ENCODE peak calls at places on chromosomes 1 and 21, in five cellular contexts. One of them, this sample, is unnamed.

GRCh38 chr1:90616395-90616794 is 100.7 kb downstream of the BARHL2 start:
- DNase-seq in testis: peak
- DNase-seq in fibroblast of lung: no peak
- DNase-seq in tibial artery: no peak
- DNase-seq in sigmoid colon: no peak
- DNase-seq in this sample: peak

GRCh38 chr1:153945795-153946621 is 510 bp downstream of the DENND4B start:
- DNase-seq in testis: peak
- DNase-seq in fibroblast of lung: peak
- DNase-seq in tibial artery: peak
- DNase-seq in sigmoid colon: peak
- DNase-seq in this sample: peak

GRCh38 chr1:8082945-8083344 is 56.8 kb upstream of the ERRFI1 start:
- DNase-seq in testis: peak
- DNase-seq in fibroblast of lung: peak
- DNase-seq in tibial artery: no peak
- DNase-seq in sigmoid colon: no peak
- DNase-seq in this sample: no peak

GRCh38 chr1:108082741-108083562 is 117.2 kb downstream of the SLC25A24 start:
- DNase-seq in testis: no peak
- DNase-seq in fibroblast of lung: no peak
- DNase-seq in tibial artery: no peak
- DNase-seq in sigmoid colon: no peak
- DNase-seq in this sample: no peak

GRCh38 chr1:42935971-42936308 is 22.7 kb downstream of the SLC2A1 start:
- DNase-seq in testis: no peak
- DNase-seq in fibroblast of lung: no peak
- DNase-seq in tibial artery: no peak
- DNase-seq in sigmoid colon: no peak
- DNase-seq in this sample: no peak

GRCh38 chr21:29082416-29082815 is 9.0 kb upstream of the CCT8 start:
- DNase-seq in testis: no peak
- DNase-seq in fibroblast of lung: no peak
- DNase-seq in tibial artery: no peak
- DNase-seq in sigmoid colon: no peak
- DNase-seq in this sample: peak

GRCh38 chr1:18238190-18238589 is 130.6 kb downstream of the IGSF21 start:
- DNase-seq in testis: no peak
- DNase-seq in fibroblast of lung: no peak
- DNase-seq in tibial artery: no peak
- DNase-seq in sigmoid colon: no peak
- DNase-seq in this sample: no peak

GRCh38 chr21:27149034-27149433 is 182.1 kb upstream of the ADAMTS5 start:
- DNase-seq in testis: no peak
- DNase-seq in fibroblast of lung: no peak
- DNase-seq in tibial artery: no peak
- DNase-seq in sigmoid colon: no peak
- DNase-seq in this sample: no peak

GRCh38 chr1:14513084-14513483 is 85.4 kb upstream of the KAZN start:
- DNase-seq in testis: no peak
- DNase-seq in fibroblast of lung: no peak
- DNase-seq in tibial artery: no peak
- DNase-seq in sigmoid colon: no peak
- DNase-seq in this sample: no peak

GRCh38 chr1:183892351-183892793 is 87.5 kb downstream of the RGL1 start:
- DNase-seq in testis: no peak
- DNase-seq in fibroblast of lung: peak
- DNase-seq in tibial artery: no peak
- DNase-seq in sigmoid colon: no peak
- DNase-seq in this sample: no peak

GRCh38 chr21:33664135-33664534 is 21.8 kb downstream of the ITSN1 start:
- DNase-seq in testis: no peak
- DNase-seq in fibroblast of lung: no peak
- DNase-seq in tibial artery: no peak
- DNase-seq in sigmoid colon: no peak
- DNase-seq in this sample: no peak

DNA sequence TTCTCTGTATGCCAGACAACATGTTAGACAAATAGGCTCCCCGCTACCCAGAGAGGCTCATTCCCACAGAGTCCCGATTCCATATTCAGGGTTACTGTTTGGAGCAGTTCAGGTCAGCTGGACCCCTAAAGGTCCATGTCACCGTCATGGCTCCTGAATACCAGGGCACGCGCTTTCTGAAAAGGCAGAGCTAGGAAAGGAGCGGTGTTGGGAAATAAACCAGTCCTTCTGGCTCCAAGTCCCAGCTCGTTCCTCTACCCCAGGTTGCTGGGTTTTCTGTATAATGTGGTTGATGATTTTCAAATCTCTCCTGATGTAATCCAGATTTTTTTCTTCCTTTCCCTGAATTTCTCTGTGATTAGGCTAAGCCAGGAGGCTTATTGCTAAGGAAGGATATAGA is 14.1 kb upstream of the PKP1 start:
- DNase-seq in testis: no peak
- DNase-seq in fibroblast of lung: no peak
- DNase-seq in tibial artery: no peak
- DNase-seq in sigmoid colon: peak
- DNase-seq in this sample: no peak
- H3K27ac ChIP-seq in testis: no peak
- H3K27ac ChIP-seq in fibroblast of lung: no peak
- H3K27ac ChIP-seq in tibial artery: no peak
- H3K27ac ChIP-seq in sigmoid colon: no peak
- H3K27ac ChIP-seq in this sample: no peak

GRCh38 chr1:236416165-236416564 is 22.1 kb downstream of the EDARADD start:
- DNase-seq in testis: no peak
- DNase-seq in fibroblast of lung: no peak
- DNase-seq in tibial artery: no peak
- DNase-seq in sigmoid colon: no peak
- DNase-seq in this sample: no peak
- H3K27ac ChIP-seq in testis: no peak
- H3K27ac ChIP-seq in fibroblast of lung: no peak
- H3K27ac ChIP-seq in tibial artery: no peak
- H3K27ac ChIP-seq in sigmoid colon: no peak
- H3K27ac ChIP-seq in this sample: no peak

GRCh38 chr1:234239936-234240335 is 133.3 kb upstream of the COA6 start:
- DNase-seq in testis: no peak
- DNase-seq in fibroblast of lung: no peak
- DNase-seq in tibial artery: no peak
- DNase-seq in sigmoid colon: no peak
- DNase-seq in this sample: no peak

GRCh38 chr1:234244482-234244881 is 128.8 kb upstream of the COA6 start:
- DNase-seq in testis: no peak
- DNase-seq in fibroblast of lung: no peak
- DNase-seq in tibial artery: no peak
- DNase-seq in sigmoid colon: no peak
- DNase-seq in this sample: no peak

GRCh38 chr1:234240680-234241079 is 132.6 kb upstream of the COA6 start:
- DNase-seq in testis: no peak
- DNase-seq in fibroblast of lung: no peak
- DNase-seq in tibial artery: no peak
- DNase-seq in sigmoid colon: no peak
- DNase-seq in this sample: no peak

GRCh38 chr1:234243872-234244271 is 129.4 kb upstream of the COA6 start:
- DNase-seq in testis: no peak
- DNase-seq in fibroblast of lung: no peak
- DNase-seq in tibial artery: no peak
- DNase-seq in sigmoid colon: no peak
- DNase-seq in this sample: no peak

DNA sequence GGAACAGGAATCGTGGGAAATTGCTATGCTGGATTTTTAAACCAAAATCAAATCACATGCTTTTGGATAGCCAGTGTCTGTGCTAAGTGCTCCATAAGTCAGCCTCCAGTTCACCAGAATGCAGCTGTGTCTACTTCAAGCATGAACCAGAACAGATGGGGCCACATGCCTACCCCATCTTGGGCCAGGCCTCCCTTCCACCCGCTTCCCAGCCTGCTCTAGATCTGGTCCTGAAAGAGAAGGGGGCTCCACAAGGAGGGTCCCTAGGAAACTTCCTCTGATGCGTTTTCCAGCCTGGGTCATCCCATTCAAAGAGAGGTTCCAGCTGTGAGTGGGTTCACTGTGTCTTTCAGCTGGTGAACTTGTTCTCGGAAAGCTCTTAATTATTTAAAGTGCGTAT is 131.2 kb upstream of the COA6 start:
- DNase-seq in testis: no peak
- DNase-seq in fibroblast of lung: no peak
- DNase-seq in tibial artery: no peak
- DNase-seq in sigmoid colon: no peak
- DNase-seq in this sample: no peak
- H3K27ac ChIP-seq in testis: no peak
- H3K27ac ChIP-seq in fibroblast of lung: no peak
- H3K27ac ChIP-seq in tibial artery: no peak
- H3K27ac ChIP-seq in sigmoid colon: no peak
- H3K27ac ChIP-seq in this sample: no peak

DNA sequence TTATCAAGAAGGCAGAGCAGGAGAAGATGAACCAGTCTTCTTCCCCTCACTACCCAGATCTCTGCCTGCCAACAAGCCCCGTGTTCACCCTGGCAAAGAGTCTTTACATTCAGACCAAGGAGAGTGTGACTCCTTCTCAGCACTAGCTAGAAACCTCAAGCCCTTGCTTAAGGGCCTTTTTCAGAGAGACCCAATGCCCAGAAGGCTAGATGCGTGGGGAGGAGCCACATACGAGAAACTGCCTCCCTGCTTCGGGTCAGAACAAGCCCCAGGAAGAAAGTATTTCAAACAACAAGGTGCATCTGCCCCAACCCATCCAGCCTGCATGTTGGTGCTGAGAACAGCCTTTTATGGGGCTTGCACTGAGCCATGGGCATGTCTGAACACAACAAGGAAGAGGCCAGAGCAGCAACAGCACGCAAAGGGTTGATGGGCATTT is 152.7 kb upstream of the CAMK1G start:
- DNase-seq in testis: no peak
- DNase-seq in fibroblast of lung: no peak
- DNase-seq in tibial artery: no peak
- DNase-seq in sigmoid colon: no peak
- DNase-seq in this sample: no peak
- H3K27ac ChIP-seq in testis: no peak
- H3K27ac ChIP-seq in fibroblast of lung: no peak
- H3K27ac ChIP-seq in tibial artery: no peak
- H3K27ac ChIP-seq in sigmoid colon: no peak
- H3K27ac ChIP-seq in this sample: no peak

GRCh38 chr21:43865471-43866181 is 603 bp downstream of the AGPAT3 start:
- DNase-seq in testis: peak
- DNase-seq in fibroblast of lung: peak
- DNase-seq in tibial artery: no peak
- DNase-seq in sigmoid colon: peak
- DNase-seq in this sample: peak
- H3K27ac ChIP-seq in testis: peak
- H3K27ac ChIP-seq in fibroblast of lung: peak
- H3K27ac ChIP-seq in tibial artery: peak
- H3K27ac ChIP-seq in sigmoid colon: peak
- H3K27ac ChIP-seq in this sample: peak

DNA sequence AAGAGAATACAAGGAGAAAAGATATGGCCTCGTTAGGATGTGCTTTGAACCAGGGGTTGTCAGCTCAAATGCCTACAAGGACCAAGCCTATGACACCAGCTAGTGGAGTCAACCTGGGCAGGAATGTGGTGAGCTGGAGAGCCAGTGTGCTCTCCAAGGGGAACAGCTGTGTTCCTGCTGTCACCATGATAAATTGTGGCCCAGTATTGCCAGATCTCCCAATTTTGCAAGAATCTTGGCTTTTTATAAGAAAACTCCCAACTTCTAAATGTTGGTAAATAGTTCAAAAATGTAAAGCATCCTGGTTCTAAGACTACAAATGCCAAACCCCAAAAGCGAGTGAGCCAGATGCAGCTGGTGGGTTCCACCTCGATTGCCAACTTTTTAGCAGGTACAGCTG is 391.1 kb downstream of the PLPP3 start:
- DNase-seq in testis: no peak
- DNase-seq in fibroblast of lung: no peak
- DNase-seq in tibial artery: no peak
- DNase-seq in sigmoid colon: no peak
- DNase-seq in this sample: no peak
- H3K27ac ChIP-seq in testis: no peak
- H3K27ac ChIP-seq in fibroblast of lung: no peak
- H3K27ac ChIP-seq in tibial artery: no peak
- H3K27ac ChIP-seq in sigmoid colon: no peak
- H3K27ac ChIP-seq in this sample: no peak

GRCh38 chr1:204842369-204842768 is 28.3 kb upstream of the NFASC start:
- DNase-seq in testis: no peak
- DNase-seq in fibroblast of lung: no peak
- DNase-seq in tibial artery: no peak
- DNase-seq in sigmoid colon: no peak
- DNase-seq in this sample: no peak
- H3K27ac ChIP-seq in testis: no peak
- H3K27ac ChIP-seq in fibroblast of lung: no peak
- H3K27ac ChIP-seq in tibial artery: no peak
- H3K27ac ChIP-seq in sigmoid colon: no peak
- H3K27ac ChIP-seq in this sample: no peak

DNA sequence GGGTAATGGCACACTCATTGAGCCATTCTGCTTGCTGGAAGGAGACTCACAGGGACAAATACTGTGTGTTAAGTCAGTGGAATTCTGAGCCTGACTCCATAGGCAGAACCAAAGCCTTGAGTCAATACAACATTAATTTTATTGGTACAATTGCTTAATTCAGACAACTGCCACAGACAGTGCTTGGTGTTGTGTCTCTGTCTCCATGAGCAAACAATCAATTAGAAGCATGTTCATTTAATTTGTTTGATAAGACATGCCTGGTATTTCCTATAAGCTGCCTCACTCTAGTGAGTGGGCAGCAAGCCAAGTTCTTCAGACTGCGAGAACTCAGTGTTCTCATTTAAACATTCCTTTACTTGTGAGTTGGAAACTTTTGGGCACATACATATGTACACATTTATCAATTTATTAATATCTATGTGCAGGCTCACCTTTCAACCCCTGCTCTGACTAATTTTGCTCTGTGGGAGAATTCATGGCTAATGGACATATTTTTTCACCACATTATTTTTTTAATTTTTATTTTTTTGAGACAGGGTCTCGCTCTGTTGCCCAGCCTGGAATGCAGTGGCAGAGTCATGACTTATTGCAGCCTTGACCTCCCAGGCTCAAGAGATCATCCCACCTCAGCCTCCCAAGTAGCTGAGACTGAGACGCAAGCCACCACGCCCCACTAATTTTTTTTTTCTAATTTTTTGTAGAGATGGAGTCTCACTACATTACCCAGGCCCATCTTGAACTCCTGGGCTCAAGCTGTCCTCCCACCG is 4.5 kb upstream of the SRSF10 start:
- DNase-seq in testis: peak
- DNase-seq in fibroblast of lung: peak
- DNase-seq in tibial artery: no peak
- DNase-seq in sigmoid colon: no peak
- DNase-seq in this sample: peak
- H3K27ac ChIP-seq in testis: no peak
- H3K27ac ChIP-seq in fibroblast of lung: no peak
- H3K27ac ChIP-seq in tibial artery: peak
- H3K27ac ChIP-seq in sigmoid colon: peak
- H3K27ac ChIP-seq in this sample: peak

This sample was measured in thyroid gland.